ENCODE peak calls at places on chromosome 10, in four cellular contexts. U is MM.1S, J is lower lobe of right lung, W is fibroblast of lung. L is an unnamed sample. For H3K4me1 and H3K27me3, the result is how much of the 10 kb centered on the place peaks cover.

GRCh38 chr10:13348216-13349017 is at the start of gene SEPHS1:
- DNase-seq in U (peak), J (peak), W (peak), L (peak)

GRCh38 chr10:2205406-2205805 is 468.1 kb upstream of the ADARB2 start:
- DNase-seq in U (no peak), J (no peak), W (no peak), L (no peak)

GRCh38 chr10:61787170-61787569 is 114.3 kb upstream of the ARID5B start:
- DNase-seq in U (no peak), J (no peak), W (no peak), L (no peak)

GRCh38 chr10:96814264-96814663 is 17.8 kb upstream of the LCOR start:
- DNase-seq in U (no peak), J (no peak), W (peak), L (no peak)

GRCh38 chr10:74825371-74826141 is 844 bp upstream of the KAT6B start:
- DNase-seq in U (peak), J (no peak), W (no peak), L (peak)

GRCh38 chr10:36493511-36493880 is 631.9 kb upstream of the ANKRD30A start:
- DNase-seq in U (no peak), J (no peak), W (peak), L (no peak)

GRCh38 chr10:26566525-26567348 is 128.6 kb downstream of the APBB1IP start:
- DNase-seq in U (no peak), J (no peak), W (no peak), L (peak)

GRCh38 chr10:98268694-98269386 is 846 bp upstream of the LOXL4 start:
- DNase-seq in U (no peak), J (no peak), W (peak), L (no peak)

GRCh38 chr10:43964486-43964885 is 315.8 kb upstream of the ZNF32 start:
- DNase-seq in U (no peak), J (no peak), W (no peak), L (no peak)

GRCh38 chr10:61758440-61758839 is 95.7 kb downstream of the CABCOCO1 start:
- DNase-seq in U (no peak), J (no peak), W (peak), L (no peak)

GRCh38 chr10:127577376-127577775 is 28.3 kb downstream of the NPS start:
- DNase-seq in U (no peak), J (no peak), W (peak), L (no peak)

GRCh38 chr10:63465293-63466167 is at the start of gene JMJD1C:
- DNase-seq in U (peak), J (peak), W (peak), L (peak)
- TF ChIP-seq CTCF in U (no peak), J (no peak), W (no peak), L (no peak)

GRCh38 chr10:34734918-34735317 is 80.2 kb downstream of the PARD3 start:
- DNase-seq in U (no peak), J (no peak), W (no peak), L (no peak)
- H3K4me1 ChIP-seq in U (under half), J (under half), W (under half), L (under half)

GRCh38 chr10:117555017-117555416 is 12.5 kb downstream of the EMX2 start:
- DNase-seq in U (no peak), J (no peak), W (no peak), L (no peak)

GRCh38 chr10:117556356-117556755 is 13.8 kb downstream of the EMX2 start:
- DNase-seq in U (no peak), J (no peak), W (no peak), L (no peak)

GRCh38 chr10:117554371-117554770 is 11.8 kb downstream of the EMX2 start:
- DNase-seq in U (no peak), J (no peak), W (no peak), L (no peak)

GRCh38 chr10:117553815-117554172 is 11.2 kb downstream of the EMX2 start:
- DNase-seq in U (no peak), J (no peak), W (no peak), L (no peak)

GRCh38 chr10:117555863-117556262 is 13.3 kb downstream of the EMX2 start:
- DNase-seq in U (no peak), J (no peak), W (no peak), L (no peak)
- H3K27me3 ChIP-seq in U (under half), J (half or more), W (under half), L (half or more)

DNA sequence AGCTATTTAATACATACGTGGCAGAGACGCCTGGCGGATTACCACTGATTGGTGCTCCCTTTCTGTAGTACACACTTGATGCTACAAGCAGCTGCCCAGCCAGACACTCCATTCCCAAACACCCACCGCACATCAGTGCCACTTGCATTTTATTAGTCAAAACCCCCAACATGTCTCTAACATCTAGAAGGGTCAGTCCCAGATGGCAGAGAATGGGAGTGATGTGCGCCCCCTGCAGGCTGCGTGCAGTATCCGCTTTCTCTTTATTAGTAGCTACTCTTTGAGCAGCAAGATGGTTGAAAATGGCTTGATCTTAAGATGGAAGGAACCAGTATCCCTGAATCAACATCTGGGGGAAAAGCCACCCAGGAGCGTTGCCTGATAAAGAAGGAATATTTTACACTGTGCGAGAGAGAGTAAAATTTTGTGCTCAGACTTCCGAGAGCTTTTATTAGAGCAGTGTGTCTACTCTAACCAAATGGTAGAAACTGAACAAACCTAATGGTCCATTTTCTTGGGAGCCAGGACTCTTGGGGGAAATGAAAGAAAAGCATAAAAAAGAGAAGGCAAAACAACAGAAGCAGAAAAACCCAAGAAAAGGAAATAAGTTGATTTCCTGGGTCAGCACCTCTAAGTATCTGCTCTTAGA is 78.3 kb downstream of the ST8SIA6 start:
- DNase-seq in U (no peak), J (no peak), W (no peak), L (peak)
- TF ChIP-seq CTCF in U (peak), J (peak), W (peak), L (peak)

GRCh38 chr10:87702260-87702972 is 42.7 kb downstream of the PAPSS2 start:
- DNase-seq in U (no peak), J (no peak), W (no peak), L (no peak)
- H3K4me1 ChIP-seq in U (under half), J (under half), W (under half), L (under half)

GRCh38 chr10:25178411-25178810 is 3.6 kb downstream of the GPR158 start:
- DNase-seq in U (no peak), J (no peak), W (no peak), L (no peak)

GRCh38 chr10:25175527-25176420 is 973 bp downstream of the GPR158 start:
- DNase-seq in U (no peak), J (no peak), W (peak), L (peak)

GRCh38 chr10:25177754-25178135 is 2.9 kb downstream of the GPR158 start:
- DNase-seq in U (no peak), J (no peak), W (no peak), L (no peak)

GRCh38 chr10:25176421-25176968 is 1.7 kb downstream of the GPR158 start:
- DNase-seq in U (no peak), J (no peak), W (peak), L (peak)

GRCh38 chr10:25177093-25177753 is 2.4 kb downstream of the GPR158 start:
- DNase-seq in U (no peak), J (no peak), W (no peak), L (no peak)
- H3K27me3 ChIP-seq in U (under half), J (half or more), W (under half), L (under half)

DNA sequence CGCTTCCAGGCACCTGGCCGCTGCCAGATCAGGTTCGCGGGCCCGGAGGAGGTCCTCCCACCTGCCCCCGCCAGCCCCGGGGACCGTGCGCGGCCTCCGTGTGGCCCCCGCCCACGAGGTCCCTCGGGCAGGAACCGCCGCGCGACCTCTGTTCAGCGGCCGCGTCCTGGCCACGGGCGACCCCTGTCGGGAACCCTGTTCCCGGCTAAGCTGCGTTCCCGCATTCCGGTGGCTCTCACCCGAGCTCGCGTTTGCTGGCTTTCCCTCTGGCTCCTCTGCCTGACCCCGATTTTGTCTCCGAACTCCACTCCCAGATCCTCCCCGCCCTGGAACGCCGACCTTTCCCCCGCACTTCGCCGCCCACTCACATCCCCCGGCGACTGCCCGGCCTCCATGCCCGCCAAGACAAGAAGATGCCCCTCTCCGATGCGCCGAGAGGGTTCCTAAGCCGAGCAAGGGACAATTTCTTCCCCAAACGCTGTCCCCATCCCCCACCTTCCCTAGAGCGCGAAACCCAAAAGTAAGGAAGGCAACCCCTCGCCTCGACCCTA is 2.3 kb downstream of the SFMBT2 start:
- DNase-seq in U (peak), J (peak), W (peak), L (peak)
- TF ChIP-seq CTCF in U (peak), J (peak), W (peak), L (peak)

GRCh38 chr10:79313911-79314439 is 33.3 kb upstream of the PPIF start:
- DNase-seq in U (no peak), J (peak), W (no peak), L (peak)
- H3K4me1 ChIP-seq in U (under half), J (under half), W (under half), L (under half)

DNA sequence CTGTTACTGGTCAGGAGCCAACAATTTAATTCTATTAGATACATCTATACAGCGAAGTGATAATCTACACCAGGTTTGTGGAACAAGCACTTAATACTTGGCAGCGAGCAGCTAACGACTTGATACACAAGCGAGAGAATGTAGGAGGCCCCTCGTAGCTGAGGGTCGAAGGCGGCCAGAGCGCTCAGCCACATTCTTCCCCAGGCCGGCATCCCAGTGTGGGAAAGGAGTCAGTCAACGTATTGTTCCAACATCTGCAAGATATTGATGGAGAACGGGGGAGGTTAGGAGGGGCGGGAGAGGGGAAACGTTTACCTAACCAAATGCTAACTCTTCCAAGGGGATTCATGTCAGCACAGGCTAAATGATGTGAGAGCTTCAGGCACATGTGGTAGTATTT is 121.0 kb upstream of the HABP2 start:
- DNase-seq in U (no peak), J (no peak), W (no peak), L (peak)
- H3K27me3 ChIP-seq in U (under half), J (under half), W (under half), L (under half)

L was measured in BE2C.